ENCODE peak calls at places on chromosomes 13 and 19, in seven cellular contexts. G is thyroid gland, N is GM23248, R is psoas muscle, A is small intestine, T is SJSA1, P is thoracic aorta. U is an unnamed sample. For H3K4me1, the result is how much of the 10 kb centered on the place peaks cover.

GRCh38 chr19:13881231-13881691 is 4.3 kb downstream of the NANOS3 start:
- DNase-seq in T (no peak), R (no peak), N (peak), A (no peak), G (no peak), P (no peak), U (no peak)

GRCh38 chr13:82655518-82655855 is 1226.8 kb downstream of the SLITRK1 start:
- DNase-seq in A (no peak), T (no peak), G (no peak), P (no peak), N (no peak), R (no peak), U (no peak)

GRCh38 chr13:59360108-59360507 is 803.6 kb downstream of the DIAPH3 start:
- DNase-seq in N (no peak), T (no peak), G (no peak), P (no peak), A (no peak), R (peak), U (no peak)

GRCh38 chr19:10874019-10874418 is 2.7 kb downstream of the CARM1 start:
- DNase-seq in N (no peak), A (peak), R (no peak), G (no peak), P (no peak), T (no peak), U (no peak)

GRCh38 chr19:15129856-15130580 is 22.8 kb downstream of the SYDE1 start:
- DNase-seq in A (peak), R (no peak), P (no peak), N (no peak), G (no peak), T (no peak), U (no peak)

GRCh38 chr19:38527466-38528136 is 90.2 kb downstream of the MAP4K1 start:
- DNase-seq in T (no peak), P (no peak), A (no peak), G (no peak), R (no peak), N (no peak), U (no peak)

GRCh38 chr19:6731822-6732221 is 5.6 kb downstream of the GPR108 start:
- DNase-seq in P (no peak), R (no peak), N (no peak), G (no peak), T (no peak), A (no peak), U (peak)

GRCh38 chr19:14004619-14005380 is 1.3 kb downstream of the RFX1 start:
- DNase-seq in A (peak), T (no peak), N (peak), G (peak), P (no peak), R (peak), U (peak)

GRCh38 chr13:30429721-30430694 is 7.7 kb downstream of the UBE2L5 start:
- DNase-seq in T (peak), P (no peak), G (no peak), A (no peak), R (no peak), N (peak), U (no peak)

GRCh38 chr13:75779393-75779792 is 143.3 kb downstream of the LMO7 start:
- DNase-seq in N (no peak), R (no peak), A (no peak), P (no peak), G (no peak), T (no peak), U (no peak)

GRCh38 chr13:26914148-26914547 is 153.6 kb upstream of the GPR12 start:
- DNase-seq in P (no peak), R (no peak), A (no peak), T (no peak), G (no peak), N (no peak), U (no peak)

GRCh38 chr19:8352134-8352827 is 9.2 kb upstream of the KANK3 start:
- DNase-seq in R (no peak), N (peak), T (no peak), P (no peak), G (peak), A (no peak), U (no peak)

GRCh38 chr13:89554801-89555200 is 1792.7 kb upstream of the MIR17HG start:
- DNase-seq in P (no peak), G (no peak), R (no peak), N (no peak), T (no peak), A (no peak), U (no peak)

GRCh38 chr13:112752711-112753541 is 63.1 kb downstream of the ATP11A start:
- DNase-seq in G (no peak), A (no peak), N (no peak), T (no peak), P (no peak), R (no peak), U (no peak)

GRCh38 chr19:11196406-11197287 is 698 bp downstream of the KANK2 start:
- DNase-seq in R (peak), N (peak), T (no peak), A (peak), P (no peak), G (peak), U (no peak)

GRCh38 chr13:52969373-52969772 is 59.2 kb upstream of the OLFM4 start:
- DNase-seq in N (no peak), R (no peak), A (no peak), G (no peak), P (no peak), T (no peak), U (no peak)

GRCh38 chr19:37691881-37692504 is 27.6 kb downstream of the ZNF607 start:
- DNase-seq in T (no peak), N (peak), G (peak), R (peak), P (peak), A (peak), U (peak)

GRCh38 chr19:3801412-3802096 is 15.4 kb upstream of the MATK start:
- DNase-seq in A (peak), N (peak), G (peak), T (no peak), P (no peak), R (no peak), U (peak)

GRCh38 chr19:35882074-35882832 is 13.9 kb downstream of the APLP1 start:
- DNase-seq in P (no peak), T (peak), N (peak), R (no peak), A (peak), G (peak), U (no peak)

GRCh38 chr13:35309711-35310110 is 166.8 kb downstream of the MAB21L1 start:
- DNase-seq in P (no peak), A (no peak), R (no peak), G (no peak), T (no peak), N (no peak), U (no peak)

GRCh38 chr13:93744886-93745285 is 518.3 kb downstream of the GPC6 start:
- DNase-seq in T (no peak), N (no peak), A (no peak), R (no peak), P (no peak), G (no peak), U (no peak)

GRCh38 chr13:99990045-99990977 is 8.7 kb downstream of the ZIC2 start:
- DNase-seq in T (no peak), N (no peak), R (no peak), P (no peak), G (no peak), A (no peak), U (no peak)

GRCh38 chr19:7607874-7608560 is 12.4 kb downstream of the CAMSAP3 start:
- DNase-seq in R (no peak), G (no peak), T (no peak), A (no peak), P (no peak), N (no peak), U (no peak)

GRCh38 chr19:4596033-4596904 is 36.8 kb upstream of the SEMA6B start:
- DNase-seq in P (no peak), R (no peak), N (no peak), T (no peak), G (no peak), A (no peak), U (no peak)

GRCh38 chr13:79735228-79735627 is 254.3 kb downstream of the NDFIP2 start:
- DNase-seq in T (no peak), G (no peak), R (no peak), P (no peak), N (peak), A (no peak), U (no peak)

GRCh38 chr13:46679369-46680180 is 117.4 kb downstream of the ESD start:
- DNase-seq in R (no peak), P (no peak), G (no peak), T (peak), N (peak), A (peak), U (no peak)

GRCh38 chr19:10219678-10220077 is 11.5 kb downstream of the S1PR2 start:
- DNase-seq in R (no peak), A (peak), G (no peak), T (peak), N (peak), P (no peak), U (no peak)

GRCh38 chr13:33004454-33004853 is 11.8 kb upstream of the KL start:
- DNase-seq in R (peak), T (no peak), N (peak), G (peak), A (no peak), P (no peak), U (no peak)

GRCh38 chr13:49210669-49211068 is 9.5 kb upstream of the MLNR start:
- DNase-seq in G (no peak), P (no peak), A (no peak), R (no peak), T (no peak), N (no peak), U (no peak)

GRCh38 chr19:46978470-46978869 is 41.2 kb upstream of the NPAS1 start:
- DNase-seq in R (no peak), T (no peak), G (no peak), P (no peak), A (no peak), N (no peak), U (no peak)
- H3K4me1 ChIP-seq in R (half or more), T (half or more), G (half or more), P (half or more), A (under half), N (half or more), U (half or more)

DNA sequence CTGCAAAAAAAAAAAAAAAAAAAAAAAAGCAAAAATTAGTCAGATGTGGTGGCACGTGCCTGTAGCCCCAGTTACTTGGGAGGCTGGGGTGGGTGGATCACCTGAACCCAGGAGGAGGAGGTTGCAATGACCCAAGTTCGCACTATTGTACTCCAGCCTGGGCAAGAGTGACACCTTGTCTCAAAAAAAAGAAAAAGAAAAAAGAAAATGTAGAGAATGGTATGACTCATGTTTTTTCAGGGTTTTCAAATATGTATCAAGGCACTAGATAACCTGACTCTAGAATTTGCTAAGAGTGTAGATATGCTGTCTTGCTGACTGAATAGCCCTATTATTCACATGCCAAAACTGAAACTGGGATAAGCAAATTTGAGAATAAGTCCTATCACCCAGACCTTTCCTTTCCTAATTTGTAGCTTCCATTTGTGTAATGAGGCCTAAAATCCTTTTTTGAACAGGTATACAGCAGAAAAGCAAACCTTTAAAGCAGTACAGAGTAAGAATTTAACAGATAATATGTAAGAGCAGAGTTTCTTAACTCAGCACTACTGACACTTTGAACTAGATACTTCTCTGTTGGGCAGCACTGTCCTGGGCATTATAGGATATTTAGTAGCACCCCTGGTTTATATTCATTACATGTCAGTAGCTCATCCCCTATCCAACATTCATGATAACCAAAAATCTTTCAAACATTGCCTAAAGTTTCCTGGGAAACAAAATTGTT is 108.6 kb downstream of the ELF1 start:
- DNase-seq in T (no peak), A (no peak), G (no peak), N (peak), R (no peak), P (no peak), U (no peak)
- H3K4me3 ChIP-seq in T (no peak), A (no peak), G (no peak), N (peak), R (no peak), P (no peak), U (no peak)

GRCh38 chr19:40598918-40599307 is 2.3 kb upstream of the LTBP4 start:
- DNase-seq in P (no peak), G (no peak), N (no peak), A (no peak), T (no peak), R (no peak), U (no peak)

GRCh38 chr19:40601061-40601973 is at the start of gene LTBP4:
- DNase-seq in A (peak), R (peak), P (no peak), G (peak), T (no peak), N (peak), U (no peak)

GRCh38 chr19:40600086-40600917 is 867 bp upstream of the LTBP4 start:
- DNase-seq in R (peak), A (no peak), T (no peak), N (no peak), P (no peak), G (no peak), U (no peak)

GRCh38 chr19:40598121-40598917 is 2.9 kb upstream of the LTBP4 start:
- DNase-seq in T (peak), N (peak), R (peak), P (peak), G (peak), A (peak), U (peak)

GRCh38 chr19:40599331-40600085 is 1.7 kb upstream of the LTBP4 start:
- DNase-seq in N (no peak), T (no peak), G (no peak), A (no peak), R (no peak), P (no peak), U (no peak)
- H3K27ac ChIP-seq in N (no peak), T (no peak), G (peak), A (no peak), R (peak), P (peak), U (peak)

GRCh38 chr19:55644842-55645511 is 1.5 kb downstream of the ZNF581 start:
- DNase-seq in A (no peak), G (no peak), N (no peak), T (no peak), P (no peak), R (no peak), U (no peak)
- H3K4me1 ChIP-seq in A (under half), G (under half), N (under half), T (under half), P (half or more), R (under half), U (half or more)

U was measured in lower lobe of right lung.